ENCODE peak calls at places on chromosomes 5 and 9, in four cellular contexts. B, H, P and D are unnamed samples.

GRCh38 chr9:106616026-106616425 is 246.9 kb upstream of the ZNF462 start:
- DNase-seq in B (no peak), H (no peak), P (no peak), D (no peak)

GRCh38 chr5:96476654-96477053 is 43.6 kb upstream of the PCSK1 start:
- DNase-seq in B (peak), H (no peak), P (no peak), D (no peak)

GRCh38 chr9:109010676-109011655 is 2.3 kb downstream of the CTNNAL1 start:
- DNase-seq in B (peak), H (no peak), P (peak), D (peak)

GRCh38 chr5:62506659-62507460 is 71.8 kb upstream of the LRRC70 start:
- DNase-seq in B (no peak), H (no peak), P (no peak), D (no peak)

GRCh38 chr5:31185951-31186350 is 7.5 kb upstream of the CDH6 start:
- DNase-seq in B (no peak), H (no peak), P (no peak), D (no peak)

GRCh38 chr5:179121667-179122111 is 61.5 kb downstream of the ZNF354C start:
- DNase-seq in B (no peak), H (no peak), P (no peak), D (no peak)

GRCh38 chr9:105441761-105442160 is 6.1 kb upstream of the FSD1L start:
- DNase-seq in B (no peak), H (no peak), P (no peak), D (no peak)

GRCh38 chr5:154794525-154795234 is 39.5 kb downstream of the LARP1 start:
- DNase-seq in B (peak), H (peak), P (no peak), D (no peak)

GRCh38 chr5:143557061-143557818 is 153.8 kb upstream of the NR3C1 start:
- DNase-seq in B (peak), H (no peak), P (peak), D (no peak)

GRCh38 chr9:24936117-24936516 is 390.4 kb upstream of the IZUMO3 start:
- DNase-seq in B (no peak), H (no peak), P (no peak), D (no peak)

GRCh38 chr5:12016149-12016740 is 112.0 kb upstream of the CTNND2 start:
- DNase-seq in B (no peak), H (peak), P (no peak), D (no peak)

GRCh38 chr5:178460598-178461425 is 129.4 kb downstream of the COL23A1 start:
- DNase-seq in B (peak), H (peak), P (no peak), D (peak)

GRCh38 chr9:79682076-79682736 is 110.4 kb downstream of the TLE4 start:
- DNase-seq in B (no peak), H (no peak), P (no peak), D (no peak)

GRCh38 chr5:10734832-10735231 is 26.2 kb downstream of the DAP start:
- DNase-seq in B (peak), H (no peak), P (no peak), D (no peak)

GRCh38 chr5:157915638-157916037 is 56.7 kb upstream of the CLINT1 start:
- DNase-seq in B (peak), H (no peak), P (peak), D (no peak)

GRCh38 chr9:132161743-132162187 is at the start of gene NTNG2:
- DNase-seq in B (no peak), H (no peak), P (no peak), D (no peak)
- H3K4me2 ChIP-seq in B (peak), H (peak), P (peak), D (peak)

GRCh38 chr9:37413311-37413710 is 9.2 kb upstream of the GRHPR start:
- DNase-seq in B (no peak), H (no peak), P (peak), D (no peak)
- H3K4me2 ChIP-seq in B (no peak), H (no peak), P (peak), D (peak)

GRCh38 chr9:136252281-136252680 is 6.7 kb upstream of the QSOX2 start:
- DNase-seq in B (no peak), H (no peak), P (no peak), D (no peak)
- H3K4me2 ChIP-seq in B (no peak), H (no peak), P (no peak), D (no peak)

GRCh38 chr5:160262151-160262550 is 32.8 kb downstream of the FABP6 start:
- DNase-seq in B (no peak), H (peak), P (no peak), D (no peak)
- H3K4me2 ChIP-seq in B (no peak), H (no peak), P (no peak), D (no peak)

GRCh38 chr9:134259708-134260107 is 66.5 kb upstream of the RXRA start:
- DNase-seq in B (no peak), H (no peak), P (no peak), D (no peak)
- H3K4me2 ChIP-seq in B (no peak), H (no peak), P (no peak), D (no peak)